ENCODE peak calls at places on chromosomes 6 and 20, in seven cellular contexts. I, Z, F, X, J, C and P are unnamed samples.

GRCh38 chr20:56359212-56360132 is 698 bp downstream of the FAM210B start:
- DNase-seq in I (peak; percentile 73), Z (peak; percentile 79), X (peak; percentile 68), F (peak; percentile 82), C (peak; percentile 60), J (peak; percentile 82), P (peak; percentile 80)

GRCh38 chr20:44695295-44696230 is 19.6 kb upstream of the CCN5 start:
- DNase-seq in J (peak; percentile 90), F (peak; percentile 89), C (no peak), I (peak; percentile 85), X (no peak), Z (peak; percentile 39), P (peak; percentile 57)

GRCh38 chr20:31860431-31861345 is 9.6 kb downstream of the DUSP15 start:
- DNase-seq in C (no peak), I (no peak), J (peak; percentile 54), Z (peak; percentile 27), X (peak; percentile 51), F (peak; percentile 32), P (peak; percentile 57)

GRCh38 chr20:47950557-47951283 is 165.4 kb upstream of the SULF2 start:
- DNase-seq in X (no peak), F (no peak), Z (no peak), C (no peak), J (no peak), I (no peak), P (no peak)

GRCh38 chr20:56630086-56630493 is 984 bp downstream of the TFAP2C start:
- DNase-seq in Z (peak; percentile 28), J (peak; percentile 95), X (peak; percentile 84), C (no peak), I (no peak), F (peak; percentile 72), P (peak; percentile 46)

GRCh38 chr6:14707971-14708465 is 537.9 kb upstream of the JARID2 start:
- DNase-seq in J (peak; percentile 38), Z (peak; percentile 50), X (no peak), F (no peak), I (no peak), C (no peak), P (no peak)

GRCh38 chr6:133854633-133855598 is 34.0 kb upstream of the TCF21 start:
- DNase-seq in X (peak; percentile 42), C (no peak), F (no peak), Z (no peak), J (peak; percentile 33), I (no peak), P (no peak)

GRCh38 chr20:62305149-62305764 is 2.5 kb downstream of the ADRM1 start:
- DNase-seq in X (no peak), J (no peak), Z (no peak), I (no peak), F (no peak), C (no peak), P (no peak)

GRCh38 chr6:1607557-1608221 is 2.0 kb upstream of the FOXC1 start:
- DNase-seq in F (no peak), C (no peak), J (peak; percentile 34), Z (no peak), X (no peak), I (no peak), P (no peak)

GRCh38 chr6:1856381-1856780 is 246.7 kb downstream of the FOXC1 start:
- DNase-seq in C (no peak), I (peak; percentile 75), X (no peak), Z (peak; percentile 67), F (peak; percentile 72), J (peak; percentile 76), P (peak; percentile 50)

GRCh38 chr6:79913369-79913768 is 34.0 kb downstream of the ELOVL4 start:
- DNase-seq in F (no peak), Z (no peak), X (no peak), I (no peak), C (no peak), J (no peak), P (no peak)

GRCh38 chr6:168526841-168527281 is 85.9 kb downstream of the SMOC2 start:
- DNase-seq in Z (peak; percentile 86), X (no peak), C (peak; percentile 69), I (no peak), J (no peak), F (no peak), P (peak; percentile 76)

GRCh38 chr6:5537967-5538366 is 276.7 kb downstream of the FARS2 start:
- DNase-seq in F (peak; percentile 16), C (no peak), Z (peak; percentile 16), I (peak; percentile 31), J (peak; percentile 76), X (no peak), P (peak; percentile 28)

GRCh38 chr6:4668271-4669179 is 107.7 kb upstream of the CDYL start:
- DNase-seq in I (peak; percentile 51), J (peak; percentile 8), Z (no peak), X (no peak), F (peak; percentile 41), C (no peak), P (peak; percentile 75)

GRCh38 chr6:87699576-87699975 is 2.5 kb downstream of the AKIRIN2 start:
- DNase-seq in C (no peak), J (no peak), Z (no peak), X (no peak), F (no peak), I (no peak), P (no peak)

GRCh38 chr6:87700729-87701675 is 1.0 kb downstream of the AKIRIN2 start:
- DNase-seq in C (no peak), I (peak; percentile 62), Z (peak; percentile 57), J (peak; percentile 91), X (peak; percentile 81), F (peak; percentile 52), P (peak; percentile 78)

GRCh38 chr6:87700351-87700728 is 1.7 kb downstream of the AKIRIN2 start:
- DNase-seq in X (no peak), C (no peak), I (no peak), Z (no peak), F (no peak), J (no peak), P (no peak)

GRCh38 chr6:87697581-87698552 is 4.2 kb downstream of the AKIRIN2 start:
- DNase-seq in Z (peak; percentile 92), C (no peak), X (no peak), I (peak; percentile 91), F (peak; percentile 75), J (peak; percentile 86), P (peak; percentile 92)

DNA sequence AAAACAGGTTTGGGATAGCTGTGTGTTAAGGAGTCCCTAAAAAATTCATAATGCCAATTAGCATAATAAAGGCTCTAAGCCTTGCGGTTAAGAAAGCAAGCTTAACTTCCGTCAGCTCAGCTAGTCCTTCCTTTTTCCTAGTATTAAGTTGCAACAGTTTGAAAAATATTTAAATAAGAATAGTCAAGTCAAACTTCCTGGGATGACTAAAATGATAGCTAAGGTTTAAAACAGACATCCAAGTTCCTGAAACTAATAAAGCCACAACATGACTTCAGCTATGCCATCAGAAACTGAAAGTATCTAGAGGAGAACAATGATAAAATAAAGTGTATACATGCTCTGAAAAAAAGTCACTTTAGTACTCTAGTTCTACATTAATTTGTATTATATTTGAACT is 3.4 kb downstream of the AKIRIN2 start:
- DNase-seq in I (peak; percentile 40), C (no peak), Z (no peak), F (no peak), X (no peak), J (peak; percentile 31), P (peak; percentile 39)
- H3K4me3 ChIP-seq in I (peak overlapping the region; percentile 59), C (peak overlapping the region; percentile 98), Z (peak overlapping the region; percentile 97), F (peak overlapping the region; percentile 98), X (peak overlapping the region; percentile 96), J (peak overlapping the region; percentile 96), P (peak overlapping the region; percentile 25)

GRCh38 chr6:73942581-73942980 is 246.6 kb downstream of the CD109 start:
- DNase-seq in X (no peak), I (peak; percentile 79), C (no peak), Z (no peak), F (peak; percentile 3), J (peak; percentile 87), P (peak; percentile 59)
- TF ChIP-seq CTCF in X (no peak), I (peak; percentile 2), C (no peak), Z (no peak), F (no peak), J (no peak), P (peak; percentile 8)

GRCh38 chr6:3260296-3260695 is 1.5 kb downstream of the PSMG4 start:
- DNase-seq in C (no peak), J (no peak), Z (no peak), X (no peak), F (no peak), I (no peak), P (no peak)
- H3K4me3 ChIP-seq in C (peak overlapping the region; percentile 90), J (no peak overlapping the region), Z (no peak overlapping the region), X (no peak overlapping the region), F (peak overlapping the region; percentile 18), I (no peak overlapping the region), P (no peak overlapping the region)

GRCh38 chr6:28530777-28531176 is 5.1 kb downstream of the GPX5 start:
- DNase-seq in J (no peak), I (no peak), Z (no peak), F (no peak), C (no peak), X (no peak), P (no peak)

GRCh38 chr6:28534880-28535279 is 9.2 kb downstream of the GPX5 start:
- DNase-seq in I (no peak), X (no peak), J (no peak), Z (no peak), F (no peak), C (no peak), P (no peak)

GRCh38 chr6:28537065-28537464 is 11.4 kb downstream of the GPX5 start:
- DNase-seq in X (peak; percentile 13), Z (peak; percentile 39), I (peak; percentile 5), C (no peak), F (no peak), J (peak; percentile 22), P (peak; percentile 37)

GRCh38 chr6:28531479-28532128 is 5.9 kb downstream of the GPX5 start:
- DNase-seq in C (no peak), J (no peak), I (no peak), X (no peak), F (no peak), Z (no peak), P (no peak)
- TF ChIP-seq CTCF in C (no peak), J (no peak), I (no peak), X (no peak), F (no peak), Z (no peak), P (no peak)

DNA sequence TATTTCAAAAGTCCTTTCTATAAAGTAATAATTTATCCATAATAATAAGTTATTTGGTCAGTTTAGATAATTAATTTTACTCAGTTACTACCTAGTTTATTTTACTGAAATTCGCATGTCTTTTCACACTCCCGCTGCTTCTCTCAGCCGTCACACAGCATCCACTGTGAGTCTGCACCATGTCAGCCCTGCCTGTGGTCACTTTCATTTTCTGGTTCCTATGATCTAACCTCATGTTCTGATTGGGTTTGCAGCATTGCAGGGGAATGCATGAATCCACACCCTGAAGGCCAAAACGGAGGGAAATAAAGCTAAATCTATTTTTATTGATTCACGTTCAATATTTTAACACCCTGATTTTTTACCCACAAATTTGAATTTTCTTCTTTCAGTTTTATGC is 47.4 kb downstream of the PDE10A start:
- DNase-seq in X (no peak), Z (peak; percentile 86), I (peak; percentile 60), F (peak; percentile 62), J (no peak), C (no peak), P (peak; percentile 95)
- H3K4me3 ChIP-seq in X (no peak overlapping the region), Z (peak overlapping the region; percentile 50), I (no peak overlapping the region), F (peak overlapping the region; percentile 2), J (no peak overlapping the region), C (peak overlapping the region; percentile 46), P (peak overlapping the region; percentile 17)

GRCh38 chr6:158506577-158506976 is 53.3 kb upstream of the TMEM181 start:
- DNase-seq in Z (peak; percentile 13), I (peak; percentile 7), C (no peak), J (no peak), F (no peak), X (peak; percentile 57), P (no peak)
- TF ChIP-seq CTCF in Z (peak; percentile 30), I (peak; percentile 23), C (no peak), J (peak; percentile 7), F (peak; percentile 24), X (peak; percentile 20), P (no peak)

GRCh38 chr6:7129360-7129759 is 21.6 kb downstream of the RREB1 start:
- DNase-seq in I (no peak), F (no peak), X (no peak), J (no peak), Z (no peak), C (no peak), P (no peak)
- H3K4me3 ChIP-seq in I (no peak overlapping the region), F (no peak overlapping the region), X (no peak overlapping the region), J (no peak overlapping the region), Z (no peak overlapping the region), C (no peak overlapping the region), P (no peak overlapping the region)